ENCODE peak calls at places on chromosomes 11 and 22, in ten cellular contexts. G is AG09319; P is AG08396; O is left ventricle myocardium inferior; L is COR-L47; A is HTR-8/SVneo; S is DMS79 treated with DMSO at 0.1 percent for 48 hours; H is stimulated activated CD4-positive, alpha-beta T cell treated with anti-CD3 and anti-CD28 coated beads, Interleukin-1b, Interleukin-23, amount 100 ng/mL, for 4 hours; Q is trophoblast cell; T is astrocyte of the cerebellum. B is an unnamed sample.

GRCh38 chr11:59600636-59601035 is 14.9 kb downstream of the OSBP start:
- DNase-seq in G (no peak), P (no peak), O (no peak), L (no peak), A (no peak), S (no peak), H (no peak), Q (no peak), T (no peak), B (no peak)

GRCh38 chr22:23090079-23090835 is 19.9 kb downstream of the GNAZ start:
- DNase-seq in G (no peak), P (no peak), O (no peak), L (peak; percentile 36), A (no peak), S (no peak), H (no peak), Q (no peak), T (no peak), B (no peak)

GRCh38 chr11:31830406-31830805 is 19.3 kb upstream of the PAX6 start:
- DNase-seq in G (no peak), P (no peak), O (no peak), L (no peak), A (no peak), S (no peak), H (no peak), Q (no peak), T (no peak), B (no peak)

GRCh38 chr22:50530857-50531545 is 1.2 kb upstream of the TYMP start:
- DNase-seq in G (no peak), P (peak; percentile 81), O (peak; percentile 87), L (peak; percentile 31), A (no peak), S (peak; percentile 27), H (peak; percentile 66), Q (peak; percentile 93), T (no peak), B (peak; percentile 75)

GRCh38 chr11:66284526-66285078 is 4.3 kb downstream of the YIF1A start:
- DNase-seq in G (no peak), P (no peak), O (no peak), L (no peak), A (no peak), S (no peak), H (no peak), Q (no peak), T (no peak), B (no peak)

GRCh38 chr11:65425105-65425970 is 2.7 kb downstream of the NEAT1 start:
- DNase-seq in G (no peak), P (no peak), O (peak; percentile 12), L (no peak), A (no peak), S (no peak), H (peak; percentile 77), Q (peak; percentile 77), T (no peak), B (peak; percentile 83)

GRCh38 chr11:77669848-77670511 is 32.4 kb upstream of the CLNS1A start:
- DNase-seq in G (no peak), P (no peak), O (no peak), L (no peak), A (no peak), S (no peak), H (no peak), Q (no peak), T (no peak), B (peak; percentile 68)

GRCh38 chr11:75384438-75385080 is 14.8 kb upstream of the RPS3 start:
- DNase-seq in G (peak; percentile 25), P (peak; percentile 87), O (peak; percentile 81), L (peak; percentile 60), A (peak; percentile 90), S (peak; percentile 81), H (peak; percentile 77), Q (peak; percentile 67), T (peak; percentile 26), B (peak; percentile 30)

GRCh38 chr11:65448418-65449196 is 26.0 kb downstream of the NEAT1 start:
- DNase-seq in G (no peak), P (no peak), O (no peak), L (no peak), A (no peak), S (no peak), H (no peak), Q (peak; percentile 68), T (no peak), B (peak; percentile 58)

GRCh38 chr11:67273260-67273990 is 7.2 kb downstream of the GRK2 start:
- DNase-seq in G (no peak), P (no peak), O (no peak), L (no peak), A (no peak), S (no peak), H (no peak), Q (no peak), T (no peak), B (no peak)

GRCh38 chr22:44889233-44889878 is 120.4 kb downstream of the PHF21B start:
- DNase-seq in G (no peak), P (no peak), O (no peak), L (no peak), A (no peak), S (no peak), H (no peak), Q (no peak), T (no peak), B (no peak)

GRCh38 chr11:8766043-8766992 is 83.7 kb downstream of the RPL27A start:
- DNase-seq in G (no peak), P (no peak), O (no peak), L (no peak), A (no peak), S (no peak), H (no peak), Q (no peak), T (peak; percentile 53), B (peak; percentile 92)

GRCh38 chr11:124724854-124725718 is 14.7 kb upstream of the NRGN start:
- DNase-seq in G (no peak), P (no peak), O (no peak), L (no peak), A (no peak), S (peak; percentile 30), H (no peak), Q (no peak), T (no peak), B (no peak)

GRCh38 chr11:48031602-48032001 is 51.2 kb downstream of the PTPRJ start:
- DNase-seq in G (no peak), P (no peak), O (no peak), L (no peak), A (no peak), S (no peak), H (no peak), Q (no peak), T (no peak), B (no peak)

GRCh38 chr11:45212566-45213315 is 66.3 kb downstream of the PRDM11 start:
- DNase-seq in G (no peak), P (no peak), O (no peak), L (no peak), A (no peak), S (no peak), H (no peak), Q (no peak), T (no peak), B (no peak)

GRCh38 chr11:2248242-2248641 is 22.1 kb downstream of the ASCL2 start:
- DNase-seq in G (no peak), P (no peak), O (no peak), L (no peak), A (no peak), S (no peak), H (no peak), Q (no peak), T (no peak), B (no peak)